ENCODE peak calls at places on chromosomes 2 and 18, in five cellular contexts. A is H1, Q is GM12891, F is GM12878, K is K562. C is an unnamed sample.

GRCh38 chr2:232779935-232780334 is 3.6 kb upstream of the KCNJ13 start:
- DNase-seq in A (no peak), Q (no peak), F (no peak), K (no peak), C (no peak)

GRCh38 chr2:161166538-161167409 is 6.5 kb downstream of the TANK start:
- DNase-seq in A (no peak), Q (no peak), F (peak; percentile 95), K (no peak), C (no peak)

GRCh38 chr2:176188969-176189665 is 649 bp downstream of the HOXD1 start:
- DNase-seq in A (peak; percentile 71), Q (no peak), F (no peak), K (no peak), C (no peak)

GRCh38 chr2:226665306-226665831 is 134.3 kb downstream of the IRS1 start:
- DNase-seq in A (no peak), Q (no peak), F (no peak), K (no peak), C (no peak)

GRCh38 chr2:16005819-16006536 is 65.6 kb downstream of the MYCN start:
- DNase-seq in A (no peak), Q (no peak), F (no peak), K (no peak), C (no peak)

GRCh38 chr18:12944724-12945123 is 3.1 kb upstream of the SEH1L start:
- DNase-seq in A (no peak), Q (no peak), F (no peak), K (no peak), C (no peak)

GRCh38 chr2:219124379-219125110 is 36.1 kb downstream of the NHEJ1 start:
- DNase-seq in A (no peak), Q (no peak), F (no peak), K (peak; percentile 31), C (no peak)

GRCh38 chr2:60091884-60092283 is 461.6 kb downstream of the BCL11A start:
- DNase-seq in A (no peak), Q (no peak), F (no peak), K (no peak), C (no peak)

GRCh38 chr18:56574827-56575226 is 63.6 kb downstream of the TXNL1 start:
- DNase-seq in A (no peak), Q (no peak), F (no peak), K (no peak), C (no peak)

GRCh38 chr2:166375205-166375735 is 474 bp downstream of the SCN9A start:
- DNase-seq in A (no peak), Q (no peak), F (no peak), K (peak; percentile 33), C (no peak)

GRCh38 chr2:160876765-160877164 is 283.5 kb upstream of the TANK start:
- DNase-seq in A (no peak), Q (no peak), F (no peak), K (no peak), C (no peak)

GRCh38 chr2:77807531-77808215 is 285.5 kb upstream of the LRRTM4 start:
- DNase-seq in A (no peak), Q (no peak), F (no peak), K (no peak), C (no peak)

GRCh38 chr2:170122883-170123547 is 54.9 kb upstream of the MYO3B start:
- DNase-seq in A (no peak), Q (no peak), F (no peak), K (no peak), C (no peak)

GRCh38 chr2:169573974-169574299 is 272 bp upstream of the FASTKD1 start:
- DNase-seq in A (no peak), Q (no peak), F (no peak), K (no peak), C (no peak)

GRCh38 chr18:48410095-48410920 is 1.1 kb upstream of the ZBTB7C start:
- DNase-seq in A (peak; percentile 94), Q (peak; percentile 79), F (no peak), K (peak; percentile 97), C (peak; percentile 81)

GRCh38 chr2:49021170-49021743 is 133.1 kb downstream of the FSHR start:
- DNase-seq in A (no peak), Q (no peak), F (no peak), K (no peak), C (no peak)

DNA sequence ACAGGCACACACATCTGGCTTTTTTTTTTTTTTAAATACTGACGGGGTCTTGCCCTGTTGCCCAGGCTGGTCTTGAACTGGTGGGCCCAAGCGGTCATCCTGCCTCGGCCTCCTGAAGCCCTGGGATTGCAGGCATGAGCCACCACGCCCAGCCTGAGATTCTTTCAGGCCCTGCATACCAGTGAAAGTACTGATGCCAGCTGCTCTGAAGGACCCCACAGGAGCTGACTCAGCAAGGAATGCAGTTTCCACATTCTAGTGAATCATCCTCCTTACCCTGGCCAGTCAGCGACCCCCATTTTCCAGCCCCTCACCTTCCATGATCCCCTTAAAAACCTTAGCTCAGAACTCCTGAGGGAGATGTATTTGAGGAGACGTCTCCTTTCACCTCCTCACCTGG is 5.8 kb upstream of the DTYMK start:
- DNase-seq in A (no peak), Q (no peak), F (no peak), K (no peak), C (no peak)
- TF ChIP-seq TAF1 in A (no peak), Q (no peak), F (no peak), K (no peak), C (no peak)

GRCh38 chr2:147031897-147032296 is 812.9 kb upstream of the ACVR2A start:
- DNase-seq in A (no peak), Q (no peak), F (no peak), K (no peak), C (no peak)
- TF ChIP-seq POLR2AphosphoS5 in A (no peak), Q (no peak), F (no peak), K (no peak), C (no peak)

DNA sequence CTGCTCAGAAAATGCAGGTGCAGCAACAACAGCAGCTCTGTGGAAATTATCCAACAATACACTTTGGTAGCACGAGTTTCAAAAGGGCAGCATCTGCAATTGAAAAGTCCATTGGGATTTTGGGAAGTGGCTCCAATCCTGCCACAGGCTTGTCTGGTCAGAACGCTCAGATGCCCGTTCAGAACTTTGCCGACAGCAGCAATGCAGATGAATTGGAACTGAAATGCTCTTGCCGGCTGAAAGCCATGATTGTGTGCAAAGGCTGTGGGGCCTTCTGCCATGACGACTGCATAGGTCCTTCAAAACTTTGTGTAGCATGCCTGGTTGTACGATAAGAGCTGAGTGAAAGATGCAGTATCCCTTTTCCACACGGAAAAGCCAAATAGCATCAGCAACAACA is 168.2 kb downstream of the ASXL3 start:
- DNase-seq in A (no peak), Q (no peak), F (no peak), K (no peak), C (no peak)
- TF ChIP-seq TAF1 in A (no peak), Q (no peak), F (no peak), K (no peak), C (no peak)

GRCh38 chr2:201126308-201127127 is 10.6 kb downstream of the CFLAR start:
- DNase-seq in A (no peak), Q (no peak), F (no peak), K (no peak), C (no peak)
- TF ChIP-seq POLR2AphosphoS5 in A (no peak), Q (no peak), F (no peak), K (peak; percentile 19), C (no peak)

DNA sequence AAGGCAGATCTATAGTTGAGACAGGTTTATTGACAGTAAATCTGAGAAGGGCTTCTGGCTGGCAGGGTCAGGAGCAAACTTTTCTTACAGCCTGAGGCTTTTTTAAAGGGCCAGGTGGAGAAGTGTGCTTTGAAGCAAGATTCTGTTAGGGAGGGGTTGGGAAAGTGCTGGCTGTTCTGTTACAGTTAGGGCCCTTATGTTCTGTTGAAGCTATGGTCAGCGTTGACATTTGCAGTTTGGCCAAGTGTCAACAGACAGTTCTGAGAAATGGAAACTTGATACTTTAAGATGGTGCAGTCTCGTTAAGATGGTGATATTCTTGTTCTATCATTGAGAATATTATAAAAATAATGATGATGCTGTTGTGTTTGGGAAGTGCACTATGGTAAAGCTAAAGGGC is 154.2 kb downstream of the RDH14 start:
- DNase-seq in A (no peak), Q (no peak), F (no peak), K (no peak), C (no peak)
- TF ChIP-seq TAF1 in A (no peak), Q (no peak), F (no peak), K (no peak), C (no peak)

GRCh38 chr2:201432551-201433388 is 18.5 kb downstream of the TRAK2 start:
- DNase-seq in A (no peak), Q (no peak), F (no peak), K (peak; percentile 27), C (no peak)
- TF ChIP-seq POLR2AphosphoS5 in A (no peak), Q (no peak), F (no peak), K (no peak), C (no peak)

GRCh38 chr2:178365116-178365515 is 85.9 kb downstream of the PRKRA start:
- DNase-seq in A (no peak), Q (no peak), F (no peak), K (no peak), C (no peak)

GRCh38 chr2:178359192-178359912 is 91.6 kb downstream of the PRKRA start:
- DNase-seq in A (no peak), Q (no peak), F (no peak), K (no peak), C (no peak)

GRCh38 chr2:178363252-178363651 is 87.7 kb downstream of the PRKRA start:
- DNase-seq in A (no peak), Q (no peak), F (no peak), K (no peak), C (no peak)

GRCh38 chr2:178361588-178361987 is 89.4 kb downstream of the PRKRA start:
- DNase-seq in A (no peak), Q (no peak), F (no peak), K (no peak), C (no peak)
- TF ChIP-seq TAF1 in A (no peak), Q (no peak), F (no peak), K (no peak), C (no peak)